ENCODE peak calls at places on chromosomes 4 and X, in ten cellular contexts. B is Kasumi-1; Y is stimulated activated CD8-positive, alpha-beta memory T cell treated with anti-CD3 and anti-CD28 coated beads, Interleukin-15, amount 100 ng/mL, for 4 hours; I is KBM-7; C is left kidney; M is WTC11; X is psoas muscle; K is kidney tubule cell; S is NCI-H1105; P is PC-3. W is an unnamed sample.

GRCh38 chr4:1972414-1972813 is 36.4 kb downstream of the NELFA start:
- DNase-seq in B (no peak), Y (no peak), I (no peak), C (no peak), M (no peak), X (peak), K (no peak), S (no peak), P (no peak), W (no peak)

GRCh38 chr4:26003072-26003471 is 89.1 kb downstream of the SMIM20 start:
- DNase-seq in B (no peak), Y (no peak), I (no peak), C (no peak), M (no peak), X (no peak), K (no peak), S (no peak), P (no peak), W (no peak)

GRCh38 chrX:24506082-24506481 is 41.0 kb downstream of the PDK3 start:
- DNase-seq in B (no peak), Y (no peak), I (no peak), C (no peak), M (no peak), X (no peak), K (peak), S (no peak), P (peak), W (peak)

GRCh38 chr4:75708218-75708691 is 16.1 kb upstream of the USO1 start:
- DNase-seq in B (peak), Y (peak), I (peak), C (peak), M (peak), X (no peak), K (peak), S (no peak), P (peak), W (no peak)

GRCh38 chr4:124713213-124713592 is 671 bp upstream of the ANKRD50 start:
- DNase-seq in B (peak), Y (no peak), I (peak), C (peak), M (peak), X (peak), K (peak), S (no peak), P (peak), W (peak)

GRCh38 chr4:75249739-75250138 is 264.5 kb downstream of the RCHY1 start:
- DNase-seq in B (no peak), Y (no peak), I (no peak), C (no peak), M (no peak), X (no peak), K (no peak), S (no peak), P (no peak), W (no peak)

GRCh38 chrX:23784487-23785301 is 1.7 kb downstream of the SAT1 start:
- DNase-seq in B (peak), Y (no peak), I (peak), C (no peak), M (no peak), X (no peak), K (peak), S (no peak), P (peak), W (peak)

GRCh38 chrX:20217906-20218305 is 48.8 kb downstream of the RPS6KA3 start:
- DNase-seq in B (no peak), Y (no peak), I (no peak), C (no peak), M (no peak), X (no peak), K (no peak), S (no peak), P (no peak), W (no peak)

GRCh38 chr4:153448003-153448731 is 18.0 kb upstream of the TMEM131L start:
- DNase-seq in B (no peak), Y (no peak), I (no peak), C (peak), M (no peak), X (no peak), K (no peak), S (peak), P (no peak), W (no peak)

GRCh38 chr4:53563824-53564223 is 27.5 kb downstream of the LNX1 start:
- DNase-seq in B (peak), Y (no peak), I (no peak), C (no peak), M (no peak), X (no peak), K (peak), S (no peak), P (peak), W (peak)

GRCh38 chr4:37388672-37389368 is 144.3 kb downstream of the NWD2 start:
- DNase-seq in B (peak), Y (no peak), I (peak), C (no peak), M (peak), X (no peak), K (no peak), S (no peak), P (no peak), W (peak)

GRCh38 chr4:66949424-66949823 is 595.9 kb downstream of the CENPC start:
- DNase-seq in B (peak), Y (no peak), I (peak), C (no peak), M (no peak), X (no peak), K (no peak), S (no peak), P (no peak), W (no peak)

GRCh38 chrX:69152398-69152797 is 12.9 kb downstream of the PJA1 start:
- DNase-seq in B (peak), Y (no peak), I (peak), C (no peak), M (no peak), X (no peak), K (peak), S (no peak), P (peak), W (peak)

GRCh38 chr4:95602872-95603271 is 54.1 kb upstream of the UNC5C start:
- DNase-seq in B (no peak), Y (no peak), I (no peak), C (no peak), M (no peak), X (no peak), K (no peak), S (no peak), P (no peak), W (no peak)

GRCh38 chr4:109067509-109068205 is 234.8 kb downstream of the COL25A1 start:
- DNase-seq in B (no peak), Y (no peak), I (no peak), C (no peak), M (no peak), X (no peak), K (peak), S (no peak), P (no peak), W (no peak)

GRCh38 chr4:93830090-93830818 is 1.7 kb downstream of the ATOH1 start:
- DNase-seq in B (no peak), Y (no peak), I (no peak), C (peak), M (no peak), X (no peak), K (no peak), S (no peak), P (no peak), W (no peak)

GRCh38 chr4:11632488-11632887 is 203.8 kb upstream of the HS3ST1 start:
- DNase-seq in B (no peak), Y (no peak), I (no peak), C (no peak), M (no peak), X (no peak), K (peak), S (no peak), P (peak), W (no peak)

GRCh38 chrX:154040863-154041262 is 21.2 kb upstream of the IRAK1 start:
- DNase-seq in B (no peak), Y (no peak), I (no peak), C (no peak), M (no peak), X (no peak), K (no peak), S (no peak), P (no peak), W (no peak)

GRCh38 chr4:168153596-168154440 is 61.5 kb downstream of the ANXA10 start:
- DNase-seq in B (peak), Y (no peak), I (peak), C (peak), M (peak), X (peak), K (peak), S (peak), P (peak), W (peak)

GRCh38 chr4:70575964-70576363 is 16.1 kb upstream of the AMBN start:
- DNase-seq in B (no peak), Y (no peak), I (no peak), C (no peak), M (no peak), X (no peak), K (no peak), S (no peak), P (no peak), W (no peak)

GRCh38 chrX:129719931-129720520 is 18.8 kb upstream of the XPNPEP2 start:
- DNase-seq in B (no peak), Y (no peak), I (no peak), C (no peak), M (no peak), X (no peak), K (no peak), S (no peak), P (peak), W (no peak)

GRCh38 chr4:107708225-107708624 is 11.8 kb downstream of the PAPSS1 start:
- DNase-seq in B (no peak), Y (no peak), I (no peak), C (peak), M (no peak), X (no peak), K (no peak), S (no peak), P (peak), W (no peak)

GRCh38 chr4:16869594-16870245 is 28.7 kb downstream of the LDB2 start:
- DNase-seq in B (no peak), Y (no peak), I (no peak), C (no peak), M (no peak), X (no peak), K (no peak), S (no peak), P (no peak), W (no peak)

GRCh38 chr4:2790583-2791517 is 2.0 kb upstream of the SH3BP2 start:
- DNase-seq in B (no peak), Y (no peak), I (no peak), C (no peak), M (peak), X (peak), K (no peak), S (no peak), P (no peak), W (no peak)

GRCh38 chr4:3284734-3285557 is 7.9 kb upstream of the RGS12 start:
- DNase-seq in B (no peak), Y (no peak), I (no peak), C (no peak), M (peak), X (no peak), K (no peak), S (no peak), P (no peak), W (no peak)

GRCh38 chr4:16687011-16687410 is 211.4 kb downstream of the LDB2 start:
- DNase-seq in B (no peak), Y (no peak), I (no peak), C (no peak), M (no peak), X (no peak), K (no peak), S (no peak), P (no peak), W (no peak)

GRCh38 chr4:153010137-153010536 is 74.0 kb downstream of the FHDC1 start:
- DNase-seq in B (peak), Y (no peak), I (peak), C (no peak), M (no peak), X (no peak), K (no peak), S (no peak), P (no peak), W (no peak)

GRCh38 chr4:124640037-124640730 is 72.3 kb downstream of the ANKRD50 start:
- DNase-seq in B (no peak), Y (no peak), I (no peak), C (no peak), M (no peak), X (no peak), K (peak), S (no peak), P (peak), W (peak)

W was measured in NCI-H226.